ENCODE peak calls at places on chromosomes 13 and 19, in four cellular contexts. C is AG09319, E is anterior cingulate cortex, O is erythroblast. P is an unnamed sample.

GRCh38 chr19:14473073-14473790 is 1.9 kb downstream of the PTGER1 start:
- DNase-seq in C (no peak), E (no peak), O (peak; percentile 29), P (no peak)

GRCh38 chr19:58563823-58564222 is 5.4 kb upstream of the UBE2M start:
- DNase-seq in C (no peak), E (no peak), O (no peak), P (no peak)

GRCh38 chr19:412356-413355 is 3.7 kb upstream of the C2CD4C start:
- DNase-seq in C (no peak), E (no peak), O (no peak), P (no peak)

GRCh38 chr13:51118809-51119431 is 7.8 kb upstream of the C13orf42 start:
- DNase-seq in C (no peak), E (no peak), O (no peak), P (no peak)

GRCh38 chr19:2573916-2574315 is 98.0 kb downstream of the GADD45B start:
- DNase-seq in C (no peak), E (no peak), O (no peak), P (no peak)

GRCh38 chr19:44796701-44797115 is 12.2 kb upstream of the BCAM start:
- DNase-seq in C (no peak), E (no peak), O (no peak), P (no peak)

GRCh38 chr13:38405216-38405615 is 55.6 kb downstream of the UFM1 start:
- DNase-seq in C (no peak), E (no peak), O (no peak), P (no peak)

GRCh38 chr13:80469105-80469840 is 128.3 kb upstream of the SPRY2 start:
- DNase-seq in C (no peak), E (no peak), O (no peak), P (no peak)

GRCh38 chr19:42023121-42023942 is 29.3 kb upstream of the ATP1A3 start:
- DNase-seq in C (no peak), E (no peak), O (peak; percentile 30), P (peak; percentile 94)

GRCh38 chr13:32553720-32554119 is 15.1 kb upstream of the N4BP2L2 start:
- DNase-seq in C (no peak), E (no peak), O (no peak), P (no peak)